ENCODE peak calls at places on chromosomes 5 and 9, in eight cellular contexts. Q is neuronal stem cell; Z is tibial artery; L is PC-9; A is CD4-positive, CD25-positive, alpha-beta regulatory T cell; X is GM23338; J is endothelial cell of umbilical vein; N is psoas muscle. G is an unnamed sample.

GRCh38 chr5:6729400-6730310 is 16.4 kb downstream of the TENT4A start:
- DNase-seq in N (peak; percentile 76), Q (no peak), Z (no peak), A (peak; percentile 79), J (no peak), X (no peak), L (no peak), G (no peak)

GRCh38 chr9:107039546-107039945 is 176.6 kb downstream of the ZNF462 start:
- DNase-seq in N (no peak), Q (no peak), L (no peak), X (no peak), Z (no peak), J (no peak), A (no peak), G (no peak)

GRCh38 chr9:130172858-130173461 is 756 bp downstream of the NCS1 start:
- DNase-seq in L (peak; percentile 44), J (peak; percentile 32), N (no peak), Q (no peak), Z (no peak), A (peak; percentile 7), X (no peak), G (peak; percentile 78)

GRCh38 chr9:130310456-130310855 is 44.9 kb downstream of the HMCN2 start:
- DNase-seq in L (no peak), N (peak; percentile 34), A (no peak), X (no peak), J (no peak), Z (no peak), Q (no peak), G (peak; percentile 56)

GRCh38 chr9:82490019-82490499 is 501.5 kb downstream of the SPATA31D1 start:
- DNase-seq in Z (no peak), X (no peak), J (no peak), Q (no peak), A (no peak), N (no peak), L (peak; percentile 4), G (no peak)

GRCh38 chr9:69649566-69650260 is 22.5 kb downstream of the APBA1 start:
- DNase-seq in X (no peak), Z (no peak), N (no peak), Q (no peak), A (no peak), J (no peak), L (no peak), G (no peak)

GRCh38 chr5:122377023-122377422 is 65.0 kb downstream of the SNCAIP start:
- DNase-seq in Q (no peak), N (no peak), A (no peak), J (no peak), X (no peak), Z (no peak), L (no peak), G (no peak)

GRCh38 chr9:124799274-124800006 is 22.5 kb downstream of the OLFML2A start:
- DNase-seq in Q (no peak), Z (no peak), L (no peak), J (no peak), A (no peak), N (no peak), X (no peak), G (no peak)

GRCh38 chr5:40399349-40399748 is 280.4 kb upstream of the PTGER4 start:
- DNase-seq in Z (no peak), L (no peak), N (no peak), J (no peak), X (no peak), A (no peak), Q (no peak), G (no peak)

GRCh38 chr9:27282269-27282668 is 14.7 kb downstream of the EQTN start:
- DNase-seq in J (no peak), A (no peak), Q (no peak), Z (no peak), L (no peak), N (no peak), X (no peak), G (no peak)

GRCh38 chr5:156920042-156920860 is 42.8 kb downstream of the TIMD4 start:
- DNase-seq in J (no peak), N (no peak), Z (no peak), L (no peak), A (peak; percentile 16), Q (no peak), X (no peak), G (no peak)

GRCh38 chr5:68339921-68340321 is 124.4 kb downstream of the PIK3R1 start:
- DNase-seq in A (no peak), J (no peak), N (no peak), Z (no peak), Q (no peak), L (no peak), X (no peak), G (no peak)

GRCh38 chr9:98118640-98119601 is at the start of gene TRIM14:
- DNase-seq in A (peak; percentile 68), N (peak; percentile 68), Z (peak; percentile 42), X (peak; percentile 84), J (peak; percentile 57), Q (peak; percentile 32), L (peak; percentile 69), G (peak; percentile 87)

GRCh38 chr5:73379435-73379834 is 69.1 kb downstream of the FOXD1 start:
- DNase-seq in Q (no peak), N (no peak), A (no peak), J (no peak), Z (no peak), L (no peak), X (no peak), G (no peak)

GRCh38 chr5:73381587-73382411 is 66.8 kb downstream of the FOXD1 start:
- DNase-seq in Q (peak; percentile 77), X (peak; percentile 53), J (no peak), A (no peak), L (no peak), N (peak; percentile 41), Z (no peak), G (no peak)

GRCh38 chr5:73380052-73380451 is 68.5 kb downstream of the FOXD1 start:
- DNase-seq in X (peak; percentile 24), Q (no peak), A (no peak), J (no peak), N (no peak), Z (no peak), L (no peak), G (no peak)

GRCh38 chr5:73382412-73382795 is 66.2 kb downstream of the FOXD1 start:
- DNase-seq in Z (no peak), N (no peak), Q (no peak), A (no peak), X (peak; percentile 68), L (no peak), J (no peak), G (no peak)

GRCh38 chr5:73380710-73381586 is 67.6 kb downstream of the FOXD1 start:
- DNase-seq in X (peak; percentile 72), J (no peak), L (no peak), Z (no peak), Q (no peak), A (no peak), N (no peak), G (peak; percentile 70)
- H3K4me3 ChIP-seq in X (peak overlapping the region; percentile 59), J (no peak overlapping the region), L (no peak overlapping the region), Z (peak overlapping the region; percentile 37), Q (no peak overlapping the region), A (no peak overlapping the region), N (peak overlapping the region; percentile 57), G (no peak overlapping the region)

DNA sequence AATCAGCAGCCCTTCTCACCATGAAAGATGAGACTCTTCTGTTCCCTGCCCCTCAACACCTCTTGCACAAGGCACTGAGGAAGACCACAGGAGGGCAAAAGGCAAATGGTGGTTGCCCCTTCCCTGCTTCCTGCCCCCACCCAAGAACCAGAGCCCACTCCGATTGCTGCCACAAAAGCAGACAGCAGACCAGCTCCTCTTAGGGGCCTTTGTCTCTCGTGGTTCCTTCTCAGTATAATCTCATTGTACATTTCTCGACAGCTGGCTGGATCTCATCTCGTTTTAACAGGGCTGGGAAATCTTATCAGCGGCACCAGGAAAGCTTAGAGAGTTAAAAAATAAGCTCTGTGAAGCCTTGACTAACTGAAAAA is 1.1 kb downstream of the MVB12B start:
- DNase-seq in L (no peak), A (no peak), Q (no peak), Z (no peak), N (no peak), J (no peak), X (no peak), G (no peak)
- H3K4me3 ChIP-seq in L (no peak overlapping the region), A (peak overlapping the region; percentile 41), Q (peak overlapping the region; percentile 62), Z (peak overlapping the region; percentile 83), N (peak overlapping the region; percentile 78), J (no peak overlapping the region), X (peak overlapping the region; percentile 59), G (peak overlapping the region; percentile 74)

DNA sequence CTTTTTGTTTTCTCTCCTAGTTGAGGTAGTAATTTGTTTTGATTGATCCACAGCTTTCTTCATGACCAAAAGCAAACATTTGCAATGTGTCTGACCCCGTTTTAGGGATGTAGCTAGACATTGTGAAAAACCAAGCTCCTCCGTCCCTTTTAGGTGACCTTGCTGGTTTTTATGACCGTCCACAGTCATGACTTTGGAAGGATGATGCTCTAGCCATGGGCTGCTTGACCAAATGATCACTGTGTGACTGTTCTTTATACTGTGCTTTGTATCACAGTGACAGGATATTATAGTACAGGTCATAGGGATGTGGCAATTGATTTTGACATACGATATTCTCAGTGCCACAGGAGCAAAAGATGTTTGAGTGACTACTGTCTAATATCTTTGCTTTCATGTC is 54.4 kb downstream of the KCNN2 start:
- DNase-seq in J (no peak), X (no peak), N (no peak), L (no peak), Q (no peak), Z (no peak), A (no peak), G (no peak)
- H3K4me3 ChIP-seq in J (no peak overlapping the region), X (no peak overlapping the region), N (no peak overlapping the region), L (no peak overlapping the region), Q (no peak overlapping the region), Z (no peak overlapping the region), A (no peak overlapping the region), G (no peak overlapping the region)

GRCh38 chr5:139462582-139463276 is at the start of gene ECSCR:
- DNase-seq in L (no peak), A (no peak), J (peak; percentile 92), Z (no peak), Q (no peak), N (no peak), X (peak; percentile 68), G (no peak)

GRCh38 chr5:139459451-139459934 is 3.0 kb downstream of the ECSCR start:
- DNase-seq in X (no peak), Q (no peak), Z (no peak), N (no peak), A (peak; percentile 49), J (peak; percentile 89), L (no peak), G (no peak)

GRCh38 chr5:139460457-139460856 is 2.1 kb downstream of the ECSCR start:
- DNase-seq in J (no peak), L (no peak), X (no peak), Q (no peak), A (no peak), N (no peak), Z (no peak), G (no peak)

GRCh38 chr5:139461698-139462097 is 845 bp downstream of the ECSCR start:
- DNase-seq in X (no peak), N (no peak), A (no peak), Z (no peak), L (no peak), Q (no peak), J (peak; percentile 90), G (no peak)

DNA sequence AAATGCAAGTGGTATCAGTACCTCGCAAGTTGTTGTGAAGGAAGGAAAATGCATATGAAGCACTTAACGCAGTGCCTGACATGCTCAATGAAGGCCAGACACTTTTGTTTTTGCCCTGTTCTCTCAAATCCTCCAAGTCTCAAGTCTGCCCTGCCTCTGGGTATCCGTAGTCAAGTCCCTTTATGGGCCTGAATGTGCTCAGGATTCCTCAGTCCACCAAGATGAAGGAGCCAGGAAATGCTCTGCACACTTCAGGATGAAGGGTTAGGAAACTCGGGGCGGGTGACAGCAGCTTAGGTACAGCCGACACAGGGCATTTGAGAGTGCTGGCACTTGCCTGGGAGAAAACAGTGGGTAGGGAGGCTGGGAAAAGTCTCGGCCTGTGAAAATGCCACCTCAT is 1.4 kb downstream of the ECSCR start:
- DNase-seq in Q (no peak), L (no peak), X (no peak), N (no peak), A (no peak), J (peak; percentile 56), Z (no peak), G (no peak)
- H3K4me3 ChIP-seq in Q (no peak overlapping the region), L (no peak overlapping the region), X (no peak overlapping the region), N (peak overlapping the region; percentile 58), A (no peak overlapping the region), J (peak overlapping the region; percentile 87), Z (peak overlapping the region; percentile 10), G (peak overlapping the region; percentile 38)